ENCODE peak calls at places on chromosomes 16 and 17, in four cellular contexts. One of them, this sample, is unnamed.

GRCh38 chr17:68821860-68822693 is 133.1 kb downstream of the ABCA8 start:
- ATAC-seq in heart left ventricle: no peak
- ATAC-seq in pancreas: no peak
- ATAC-seq in heart right ventricle: no peak
- ATAC-seq in this sample: no peak

GRCh38 chr16:53433930-53434435 is 288 bp upstream of the RBL2 start:
- ATAC-seq in heart left ventricle: peak; percentile 1
- ATAC-seq in pancreas: no peak
- ATAC-seq in heart right ventricle: peak; percentile 95
- ATAC-seq in this sample: no peak

GRCh38 chr17:57735707-57736106 is 9.4 kb downstream of the CCDC182 start:
- ATAC-seq in heart left ventricle: no peak
- ATAC-seq in pancreas: no peak
- ATAC-seq in heart right ventricle: no peak
- ATAC-seq in this sample: no peak

GRCh38 chr16:12311309-12311708 is 334.8 kb downstream of the SNX29 start:
- ATAC-seq in heart left ventricle: peak; percentile 89
- ATAC-seq in pancreas: no peak
- ATAC-seq in heart right ventricle: peak; percentile 79
- ATAC-seq in this sample: no peak

GRCh38 chr16:67014641-67015315 is 14.2 kb upstream of the CBFB start:
- ATAC-seq in heart left ventricle: no peak
- ATAC-seq in pancreas: no peak
- ATAC-seq in heart right ventricle: no peak
- ATAC-seq in this sample: no peak

GRCh38 chr17:59520276-59520675 is 45.1 kb upstream of the DHX40 start:
- ATAC-seq in heart left ventricle: no peak
- ATAC-seq in pancreas: no peak
- ATAC-seq in heart right ventricle: no peak
- ATAC-seq in this sample: no peak

GRCh38 chr16:22340945-22341344 is 33.5 kb downstream of the CDR2 start:
- ATAC-seq in heart left ventricle: no peak
- ATAC-seq in pancreas: no peak
- ATAC-seq in heart right ventricle: no peak
- ATAC-seq in this sample: no peak

GRCh38 chr17:77942111-77942988 is 16.2 kb upstream of the TNRC6C start:
- ATAC-seq in heart left ventricle: peak; percentile 48
- ATAC-seq in pancreas: peak; percentile 75
- ATAC-seq in heart right ventricle: peak; percentile 52
- ATAC-seq in this sample: no peak

GRCh38 chr17:82407255-82407654 is 10.9 kb upstream of the HEXD start:
- ATAC-seq in heart left ventricle: peak; percentile 96
- ATAC-seq in pancreas: no peak
- ATAC-seq in heart right ventricle: peak; percentile 89
- ATAC-seq in this sample: no peak

GRCh38 chr17:15237106-15237425 is 28.1 kb downstream of the PMP22 start:
- ATAC-seq in heart left ventricle: no peak
- ATAC-seq in pancreas: no peak
- ATAC-seq in heart right ventricle: no peak
- ATAC-seq in this sample: no peak

GRCh38 chr17:34909040-34909439 is 52.2 kb downstream of the CCT6B start:
- ATAC-seq in heart left ventricle: no peak
- ATAC-seq in pancreas: no peak
- ATAC-seq in heart right ventricle: no peak
- ATAC-seq in this sample: no peak

GRCh38 chr17:55421179-55421934 is at the start of gene MMD:
- ATAC-seq in heart left ventricle: peak; percentile 16
- ATAC-seq in pancreas: peak; percentile 44
- ATAC-seq in heart right ventricle: peak; percentile 32
- ATAC-seq in this sample: peak; percentile 11

GRCh38 chr16:49851468-49851787 is 4.5 kb downstream of the ZNF423 start:
- ATAC-seq in heart left ventricle: no peak
- ATAC-seq in pancreas: no peak
- ATAC-seq in heart right ventricle: no peak
- ATAC-seq in this sample: no peak

GRCh38 chr17:74213897-74214386 is 571 bp downstream of the TTYH2 start:
- ATAC-seq in heart left ventricle: peak; percentile 33
- ATAC-seq in pancreas: peak; percentile 2
- ATAC-seq in heart right ventricle: peak; percentile 45
- ATAC-seq in this sample: no peak

GRCh38 chr17:41417576-41418015 is 6.8 kb downstream of the KRT37 start:
- ATAC-seq in heart left ventricle: no peak
- ATAC-seq in pancreas: no peak
- ATAC-seq in heart right ventricle: no peak
- ATAC-seq in this sample: no peak

GRCh38 chr16:56357291-56357764 is 68.0 kb downstream of the AMFR start:
- ATAC-seq in heart left ventricle: peak; percentile 18
- ATAC-seq in pancreas: peak; percentile 47
- ATAC-seq in heart right ventricle: peak; percentile 28
- ATAC-seq in this sample: peak; percentile 41

GRCh38 chr17:63550816-63551639 is 751 bp downstream of the DCAF7 start:
- ATAC-seq in heart left ventricle: peak; percentile 0
- ATAC-seq in pancreas: peak; percentile 13
- ATAC-seq in heart right ventricle: peak; percentile 15
- ATAC-seq in this sample: no peak

GRCh38 chr17:15966879-15967248 is 21.9 kb downstream of the ADORA2B start:
- ATAC-seq in heart left ventricle: peak; percentile 30
- ATAC-seq in pancreas: peak; percentile 21
- ATAC-seq in heart right ventricle: peak; percentile 50
- ATAC-seq in this sample: no peak

GRCh38 chr16:81537721-81538561 is 93.3 kb downstream of the CMIP start:
- ATAC-seq in heart left ventricle: no peak
- ATAC-seq in pancreas: no peak
- ATAC-seq in heart right ventricle: no peak
- ATAC-seq in this sample: no peak

GRCh38 chr17:2040942-2041560 is 771 bp upstream of the OVCA2 start:
- ATAC-seq in heart left ventricle: no peak
- ATAC-seq in pancreas: no peak
- ATAC-seq in heart right ventricle: peak; percentile 6
- ATAC-seq in this sample: no peak

GRCh38 chr17:3972281-3972731 is 8.1 kb upstream of the ATP2A3 start:
- ATAC-seq in heart left ventricle: no peak
- ATAC-seq in pancreas: no peak
- ATAC-seq in heart right ventricle: no peak
- ATAC-seq in this sample: no peak

GRCh38 chr16:86549893-86550190 is 5.2 kb downstream of the MTHFSD start:
- ATAC-seq in heart left ventricle: no peak
- ATAC-seq in pancreas: no peak
- ATAC-seq in heart right ventricle: no peak
- ATAC-seq in this sample: no peak

GRCh38 chr17:58706351-58707140 is 14.1 kb downstream of the RAD51C start:
- ATAC-seq in heart left ventricle: no peak
- ATAC-seq in pancreas: no peak
- ATAC-seq in heart right ventricle: no peak
- ATAC-seq in this sample: no peak

GRCh38 chr17:65633988-65634387 is 72.5 kb upstream of the AXIN2 start:
- ATAC-seq in heart left ventricle: no peak
- ATAC-seq in pancreas: peak; percentile 62
- ATAC-seq in heart right ventricle: no peak
- ATAC-seq in this sample: no peak

GRCh38 chr17:44066204-44066930 is at the start of gene LSM12:
- ATAC-seq in heart left ventricle: peak; percentile 74
- ATAC-seq in pancreas: peak; percentile 86
- ATAC-seq in heart right ventricle: peak; percentile 77
- ATAC-seq in this sample: peak; percentile 82

GRCh38 chr17:44065668-44066203 is 735 bp downstream of the LSM12 start:
- ATAC-seq in heart left ventricle: no peak
- ATAC-seq in pancreas: no peak
- ATAC-seq in heart right ventricle: no peak
- ATAC-seq in this sample: no peak

GRCh38 chr17:44070455-44071197 is at the start of gene G6PC3:
- ATAC-seq in heart left ventricle: peak; percentile 96
- ATAC-seq in pancreas: peak; percentile 84
- ATAC-seq in heart right ventricle: peak; percentile 94
- ATAC-seq in this sample: peak; percentile 93

GRCh38 chr17:44069974-44070454 is 521 bp upstream of the G6PC3 start:
- ATAC-seq in heart left ventricle: no peak
- ATAC-seq in pancreas: no peak
- ATAC-seq in heart right ventricle: no peak
- ATAC-seq in this sample: no peak

GRCh38 chr17:44067547-44067945 is 1.1 kb upstream of the LSM12 start:
- ATAC-seq in heart left ventricle: no peak
- ATAC-seq in pancreas: no peak
- ATAC-seq in heart right ventricle: no peak
- ATAC-seq in this sample: no peak
- H3K4me1 ChIP-seq in heart left ventricle: peaks cover 49% of the 10 kb centered on the region
- H3K4me1 ChIP-seq in pancreas: peaks cover 12% of the 10 kb centered on the region
- H3K4me1 ChIP-seq in heart right ventricle: peaks cover 32% of the 10 kb centered on the region
- H3K4me1 ChIP-seq in this sample: peaks cover 58% of the 10 kb centered on the region

GRCh38 chr16:2216330-2216729 is 1.7 kb upstream of the PGP start:
- ATAC-seq in heart left ventricle: no peak
- ATAC-seq in pancreas: no peak
- ATAC-seq in heart right ventricle: no peak
- ATAC-seq in this sample: no peak
- H3K27ac ChIP-seq in heart left ventricle: no peak overlapping the region
- H3K27ac ChIP-seq in pancreas: no peak overlapping the region
- H3K27ac ChIP-seq in heart right ventricle: no peak overlapping the region
- H3K27ac ChIP-seq in this sample: no peak overlapping the region

DNA sequence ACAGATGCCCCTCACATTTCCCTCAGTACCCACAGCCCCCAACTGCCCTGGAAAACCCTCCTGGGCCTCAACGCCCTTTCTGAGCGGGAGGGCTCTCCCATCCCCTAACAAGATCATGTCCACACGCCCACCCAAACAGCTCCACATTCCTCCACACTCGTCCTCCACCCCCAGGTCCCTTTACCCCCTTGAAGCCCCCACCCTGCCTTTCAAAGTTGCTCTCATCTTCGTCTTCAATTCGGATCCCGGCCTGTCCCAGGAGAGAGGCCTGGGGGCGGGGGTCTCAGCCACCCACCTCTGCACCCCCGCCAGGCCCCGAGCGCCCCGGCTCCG is 14.3 kb downstream of the HOXB4 start:
- ATAC-seq in heart left ventricle: no peak
- ATAC-seq in pancreas: no peak
- ATAC-seq in heart right ventricle: no peak
- ATAC-seq in this sample: no peak
- H3K4me1 ChIP-seq in heart left ventricle: peaks cover 12% of the 10 kb centered on the region
- H3K4me1 ChIP-seq in pancreas: no peaks in the 10 kb centered on the region
- H3K4me1 ChIP-seq in heart right ventricle: peaks cover 2% of the 10 kb centered on the region
- H3K4me1 ChIP-seq in this sample: peaks cover 74% of the 10 kb centered on the region

GRCh38 chr16:14678748-14679497 is 15.2 kb downstream of the PLA2G10 start:
- ATAC-seq in heart left ventricle: no peak
- ATAC-seq in pancreas: no peak
- ATAC-seq in heart right ventricle: no peak
- ATAC-seq in this sample: no peak
- H3K27ac ChIP-seq in heart left ventricle: no peak overlapping the region
- H3K27ac ChIP-seq in pancreas: no peak overlapping the region
- H3K27ac ChIP-seq in heart right ventricle: no peak overlapping the region
- H3K27ac ChIP-seq in this sample: no peak overlapping the region